ENCODE peak calls at places on chromosomes 2 and 18, in six cellular contexts. B is WERI-Rb-1, L is endodermal cell, P is heart left ventricle, T is nephron progenitor cell, K is PC-9. Q is an unnamed sample.

GRCh38 chr18:23196119-23197004 is 61.1 kb downstream of the CABLES1 start:
- DNase-seq in L (peak; percentile 71), P (no peak), B (peak; percentile 44), K (no peak), T (peak; percentile 38), Q (no peak)

GRCh38 chr2:218194880-218195279 is 22.1 kb upstream of the ARPC2 start:
- DNase-seq in T (no peak), K (no peak), B (no peak), L (no peak), P (no peak), Q (no peak)

GRCh38 chr2:4882421-4882820 is 809.8 kb upstream of the SOX11 start:
- DNase-seq in B (no peak), T (no peak), K (no peak), P (no peak), L (no peak), Q (no peak)

GRCh38 chr18:48179666-48180065 is 229.5 kb downstream of the ZBTB7C start:
- DNase-seq in L (no peak), K (no peak), T (no peak), P (no peak), B (no peak), Q (no peak)

GRCh38 chr2:9753665-9754531 is 89.4 kb upstream of the TAF1B start:
- DNase-seq in K (peak; percentile 96), L (peak; percentile 67), B (no peak), T (no peak), P (no peak), Q (no peak)

GRCh38 chr2:58063641-58064040 is 17.0 kb downstream of the VRK2 start:
- DNase-seq in L (no peak), T (no peak), B (no peak), P (no peak), K (no peak), Q (no peak)

GRCh38 chr2:231701456-231702373 is 6.6 kb upstream of the PTMA start:
- DNase-seq in K (no peak), B (no peak), L (peak; percentile 52), T (no peak), P (no peak), Q (no peak)

GRCh38 chr2:11203480-11203879 is 48.2 kb downstream of the SLC66A3 start:
- DNase-seq in T (no peak), B (no peak), K (peak; percentile 95), P (no peak), L (no peak), Q (no peak)

GRCh38 chr2:213243189-213244044 is 40.8 kb upstream of the SPAG16 start:
- DNase-seq in P (no peak), T (no peak), B (no peak), L (no peak), K (no peak), Q (no peak)

GRCh38 chr18:26768388-26768787 is 97.1 kb downstream of the AQP4 start:
- DNase-seq in P (no peak), B (no peak), K (no peak), T (no peak), L (no peak), Q (no peak)

GRCh38 chr2:231904161-231904611 is 22.0 kb downstream of the NPPC start:
- DNase-seq in P (no peak), K (no peak), T (no peak), B (no peak), L (peak; percentile 42), Q (peak; percentile 10)

GRCh38 chr2:149422337-149422990 is 92.1 kb downstream of the LYPD6 start:
- DNase-seq in B (no peak), T (no peak), P (no peak), L (no peak), K (peak; percentile 87), Q (no peak)

GRCh38 chr18:2900742-2901404 is 54.1 kb downstream of the EMILIN2 start:
- DNase-seq in K (no peak), P (no peak), L (peak; percentile 39), T (no peak), B (no peak), Q (no peak)

GRCh38 chr18:80208620-80209019 is 38.7 kb downstream of the PARD6G start:
- DNase-seq in L (no peak), B (no peak), K (no peak), P (no peak), T (no peak), Q (no peak)

GRCh38 chr2:72081450-72081849 is 66.2 kb downstream of the CYP26B1 start:
- DNase-seq in K (no peak), L (no peak), B (no peak), P (no peak), T (no peak), Q (no peak)

GRCh38 chr2:217433522-217433921 is 569.3 kb downstream of the TNS1 start:
- DNase-seq in L (peak; percentile 75), P (peak; percentile 47), K (no peak), B (no peak), T (peak; percentile 13), Q (no peak)

GRCh38 chr2:62556082-62556481 is 50.1 kb upstream of the TMEM17 start:
- DNase-seq in L (no peak), T (no peak), K (no peak), P (no peak), B (no peak), Q (no peak)

GRCh38 chr18:5890606-5891360 is 4.5 kb downstream of the TMEM200C start:
- DNase-seq in P (peak; percentile 55), B (peak; percentile 55), L (peak; percentile 87), T (peak; percentile 77), K (no peak), Q (peak; percentile 81)

GRCh38 chr2:164840458-164840929 is 1.1 kb downstream of the COBLL1 start:
- DNase-seq in K (peak; percentile 35), B (peak; percentile 67), L (no peak), P (peak; percentile 59), T (peak; percentile 20), Q (no peak)

GRCh38 chr18:24402209-24402785 is 4.7 kb upstream of the OSBPL1A start:
- DNase-seq in P (no peak), B (no peak), K (no peak), T (no peak), L (peak; percentile 70), Q (peak; percentile 54)

GRCh38 chr2:237259201-237259600 is 154.8 kb downstream of the COL6A3 start:
- DNase-seq in L (no peak), K (no peak), B (no peak), T (no peak), P (no peak), Q (no peak)

GRCh38 chr2:11288431-11288830 is 56.0 kb downstream of the ROCK2 start:
- DNase-seq in L (no peak), K (no peak), P (no peak), B (no peak), T (no peak), Q (no peak)

GRCh38 chr2:233209117-233209977 is 42.1 kb upstream of the ATG16L1 start:
- DNase-seq in B (no peak), K (peak; percentile 82), T (no peak), P (no peak), L (peak; percentile 89), Q (no peak)

GRCh38 chr2:213199871-213200270 is 48.5 kb upstream of the IKZF2 start:
- DNase-seq in B (no peak), P (no peak), T (no peak), L (no peak), K (no peak), Q (no peak)

GRCh38 chr18:24009651-24010333 is 4.8 kb upstream of the TTC39C start:
- DNase-seq in B (no peak), K (no peak), P (no peak), T (no peak), L (no peak), Q (no peak)

GRCh38 chr2:12074126-12074883 is 327.9 kb downstream of the LPIN1 start:
- DNase-seq in B (peak; percentile 33), P (no peak), L (peak; percentile 64), T (no peak), K (no peak), Q (no peak)

GRCh38 chr18:31436825-31437224 is 10.7 kb upstream of the DSG3 start:
- DNase-seq in L (peak; percentile 53), T (no peak), K (no peak), B (no peak), P (no peak), Q (no peak)

GRCh38 chr2:229090231-229090630 is 180.9 kb downstream of the PID1 start:
- DNase-seq in K (no peak), L (no peak), T (no peak), P (no peak), B (no peak), Q (no peak)

GRCh38 chr2:112032615-112033457 is 22.2 kb upstream of the TMEM87B start:
- DNase-seq in K (peak; percentile 92), B (no peak), T (no peak), L (no peak), P (peak; percentile 38), Q (no peak)

GRCh38 chr2:137829251-137829650 is 135.0 kb upstream of the HNMT start:
- DNase-seq in L (no peak), P (no peak), K (no peak), B (no peak), T (no peak), Q (no peak)

GRCh38 chr2:189327879-189328351 is 113.4 kb upstream of the WDR75 start:
- DNase-seq in B (no peak), P (no peak), T (no peak), L (no peak), K (no peak), Q (no peak)

GRCh38 chr2:128115921-128116320 is 24.9 kb downstream of the UGGT1 start:
- DNase-seq in L (no peak), P (no peak), B (no peak), T (no peak), K (no peak), Q (no peak)
- TF ChIP-seq CTCF in L (no peak), P (no peak), B (no peak), T (no peak), K (no peak), Q (no peak)

DNA sequence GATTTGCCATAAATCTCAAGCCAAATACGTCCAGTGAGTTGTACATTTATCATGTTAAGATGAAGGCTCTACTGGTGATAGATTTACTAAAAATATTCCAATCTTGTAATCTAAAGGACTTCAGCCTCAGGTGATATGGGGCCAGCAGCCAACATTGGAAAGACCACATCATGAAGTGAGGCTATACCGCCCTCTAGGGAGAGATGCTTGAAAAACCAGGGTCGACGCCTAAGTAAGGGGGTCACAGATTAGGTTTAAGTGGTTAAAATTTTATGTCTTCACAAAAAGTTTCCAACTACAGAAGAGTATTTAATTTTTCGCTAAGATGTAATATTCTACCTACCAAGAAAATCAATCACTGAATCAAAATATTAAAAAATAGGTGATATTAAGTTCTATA is 33.3 kb downstream of the DOCK10 start:
- DNase-seq in K (no peak), B (peak; percentile 29), L (peak; percentile 76), P (no peak), T (peak; percentile 16), Q (peak; percentile 30)
- TF ChIP-seq CTCF in K (peak; percentile 56), B (peak; percentile 52), L (peak; percentile 88), P (no peak), T (peak; percentile 54), Q (peak; percentile 65)

DNA sequence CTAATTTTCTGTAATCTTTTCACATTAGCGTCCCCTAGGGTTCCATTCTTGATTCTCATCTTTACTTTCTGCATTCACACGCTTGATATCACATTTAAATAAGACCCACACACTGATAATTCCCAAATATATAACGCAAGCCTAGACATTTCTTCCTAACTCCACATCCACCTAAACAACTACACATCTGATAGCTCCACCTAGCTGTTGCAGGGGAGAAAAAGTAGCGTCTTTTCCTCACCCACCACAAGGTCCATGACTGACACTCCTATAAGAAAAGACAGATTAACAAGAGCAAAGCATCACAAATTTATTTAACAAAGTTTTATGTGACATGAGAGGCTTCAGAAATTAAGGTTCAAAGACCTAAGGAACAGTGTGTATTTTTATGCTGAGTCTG is 862.2 kb upstream of the DDX18 start:
- DNase-seq in L (no peak), K (no peak), B (no peak), T (no peak), P (no peak), Q (no peak)
- TF ChIP-seq CTCF in L (peak; percentile 75), K (peak; percentile 35), B (peak; percentile 36), T (peak; percentile 13), P (no peak), Q (no peak)

GRCh38 chr2:86025229-86025820 is 80.4 kb downstream of the POLR1A start:
- DNase-seq in L (no peak), P (no peak), K (no peak), T (no peak), B (no peak), Q (no peak)
- TF ChIP-seq CTCF in L (peak; percentile 55), P (no peak), K (peak; percentile 33), T (no peak), B (peak; percentile 6), Q (peak; percentile 10)